ENCODE peak calls at places on chromosomes 16 and 17, in six cellular contexts. One of them, this sample, is unnamed.

GRCh38 chr16:64745275-64745674 is 376.6 kb downstream of the CDH11 start:
- DNase-seq in CD4-positive, CD25-positive, alpha-beta regulatory T cell: no peak
- DNase-seq in GM23248: no peak
- DNase-seq in heart left ventricle: no peak
- DNase-seq in GM23338: no peak
- DNase-seq in CD4-positive, alpha-beta memory T cell: no peak
- DNase-seq in this sample: no peak

GRCh38 chr16:17313085-17313611 is 157.6 kb downstream of the XYLT1 start:
- DNase-seq in CD4-positive, alpha-beta memory T cell: no peak
- DNase-seq in CD4-positive, CD25-positive, alpha-beta regulatory T cell: no peak
- DNase-seq in GM23338: no peak
- DNase-seq in heart left ventricle: no peak
- DNase-seq in GM23248: peak; percentile 50
- DNase-seq in this sample: no peak

GRCh38 chr16:50247123-50247905 is 19.0 kb upstream of the ADCY7 start:
- DNase-seq in CD4-positive, alpha-beta memory T cell: no peak
- DNase-seq in CD4-positive, CD25-positive, alpha-beta regulatory T cell: no peak
- DNase-seq in GM23338: no peak
- DNase-seq in GM23248: no peak
- DNase-seq in heart left ventricle: no peak
- DNase-seq in this sample: no peak

GRCh38 chr16:12449795-12450194 is 353.9 kb downstream of the CPPED1 start:
- DNase-seq in heart left ventricle: no peak
- DNase-seq in CD4-positive, alpha-beta memory T cell: no peak
- DNase-seq in CD4-positive, CD25-positive, alpha-beta regulatory T cell: no peak
- DNase-seq in GM23338: no peak
- DNase-seq in GM23248: peak; percentile 32
- DNase-seq in this sample: no peak

GRCh38 chr16:76656951-76657498 is 379.8 kb downstream of the CNTNAP4 start:
- DNase-seq in heart left ventricle: no peak
- DNase-seq in GM23338: no peak
- DNase-seq in CD4-positive, alpha-beta memory T cell: no peak
- DNase-seq in CD4-positive, CD25-positive, alpha-beta regulatory T cell: no peak
- DNase-seq in GM23248: no peak
- DNase-seq in this sample: no peak

GRCh38 chr17:6328279-6328678 is 106.6 kb downstream of the AIPL1 start:
- DNase-seq in heart left ventricle: no peak
- DNase-seq in CD4-positive, CD25-positive, alpha-beta regulatory T cell: no peak
- DNase-seq in GM23248: no peak
- DNase-seq in GM23338: peak; percentile 53
- DNase-seq in CD4-positive, alpha-beta memory T cell: no peak
- DNase-seq in this sample: no peak

GRCh38 chr16:21222495-21223337 is 10.8 kb upstream of the ANKS4B start:
- DNase-seq in CD4-positive, CD25-positive, alpha-beta regulatory T cell: no peak
- DNase-seq in CD4-positive, alpha-beta memory T cell: no peak
- DNase-seq in GM23338: peak; percentile 22
- DNase-seq in GM23248: no peak
- DNase-seq in heart left ventricle: no peak
- DNase-seq in this sample: no peak

GRCh38 chr17:78330570-78331224 is 29.2 kb downstream of the SOCS3 start:
- DNase-seq in heart left ventricle: peak; percentile 69
- DNase-seq in GM23248: no peak
- DNase-seq in CD4-positive, CD25-positive, alpha-beta regulatory T cell: no peak
- DNase-seq in CD4-positive, alpha-beta memory T cell: no peak
- DNase-seq in GM23338: no peak
- DNase-seq in this sample: no peak

GRCh38 chr16:4703906-4704305 is 10.5 kb downstream of the NUDT16L1 start:
- DNase-seq in heart left ventricle: no peak
- DNase-seq in GM23338: no peak
- DNase-seq in GM23248: no peak
- DNase-seq in CD4-positive, alpha-beta memory T cell: no peak
- DNase-seq in CD4-positive, CD25-positive, alpha-beta regulatory T cell: no peak
- DNase-seq in this sample: no peak

GRCh38 chr17:44088254-44088653 is 17.7 kb downstream of the G6PC3 start:
- DNase-seq in CD4-positive, alpha-beta memory T cell: no peak
- DNase-seq in heart left ventricle: no peak
- DNase-seq in GM23248: no peak
- DNase-seq in CD4-positive, CD25-positive, alpha-beta regulatory T cell: no peak
- DNase-seq in GM23338: no peak
- DNase-seq in this sample: no peak

GRCh38 chr16:49468611-49469322 is 95.2 kb downstream of the C16orf78 start:
- DNase-seq in heart left ventricle: no peak
- DNase-seq in GM23338: no peak
- DNase-seq in CD4-positive, alpha-beta memory T cell: no peak
- DNase-seq in GM23248: no peak
- DNase-seq in CD4-positive, CD25-positive, alpha-beta regulatory T cell: no peak
- DNase-seq in this sample: no peak

GRCh38 chr17:40480501-40481003 is 20.9 kb downstream of the TNS4 start:
- DNase-seq in GM23248: peak; percentile 89
- DNase-seq in CD4-positive, alpha-beta memory T cell: peak; percentile 96
- DNase-seq in GM23338: no peak
- DNase-seq in heart left ventricle: peak; percentile 51
- DNase-seq in CD4-positive, CD25-positive, alpha-beta regulatory T cell: peak; percentile 63
- DNase-seq in this sample: peak; percentile 69

GRCh38 chr16:24825696-24826095 is 20.1 kb upstream of the SLC5A11 start:
- DNase-seq in heart left ventricle: no peak
- DNase-seq in CD4-positive, CD25-positive, alpha-beta regulatory T cell: no peak
- DNase-seq in GM23248: no peak
- DNase-seq in GM23338: no peak
- DNase-seq in CD4-positive, alpha-beta memory T cell: no peak
- DNase-seq in this sample: no peak

GRCh38 chr17:57898487-57899311 is 48.9 kb upstream of the MRPS23 start:
- DNase-seq in heart left ventricle: peak; percentile 91
- DNase-seq in GM23248: peak; percentile 54
- DNase-seq in GM23338: peak; percentile 86
- DNase-seq in CD4-positive, CD25-positive, alpha-beta regulatory T cell: no peak
- DNase-seq in CD4-positive, alpha-beta memory T cell: no peak
- DNase-seq in this sample: no peak

GRCh38 chr16:22670551-22670970 is 143.4 kb upstream of the HS3ST2 start:
- DNase-seq in GM23248: no peak
- DNase-seq in CD4-positive, alpha-beta memory T cell: no peak
- DNase-seq in CD4-positive, CD25-positive, alpha-beta regulatory T cell: no peak
- DNase-seq in heart left ventricle: no peak
- DNase-seq in GM23338: peak; percentile 95
- DNase-seq in this sample: no peak

GRCh38 chr16:88508868-88509748 is 56.0 kb downstream of the ZFPM1 start:
- DNase-seq in heart left ventricle: no peak
- DNase-seq in GM23338: no peak
- DNase-seq in GM23248: no peak
- DNase-seq in CD4-positive, alpha-beta memory T cell: no peak
- DNase-seq in CD4-positive, CD25-positive, alpha-beta regulatory T cell: no peak
- DNase-seq in this sample: no peak

GRCh38 chr16:53129281-53130192 is 74.7 kb downstream of the CHD9 start:
- DNase-seq in CD4-positive, CD25-positive, alpha-beta regulatory T cell: no peak
- DNase-seq in CD4-positive, alpha-beta memory T cell: no peak
- DNase-seq in GM23248: peak; percentile 55
- DNase-seq in heart left ventricle: no peak
- DNase-seq in GM23338: peak; percentile 45
- DNase-seq in this sample: no peak

GRCh38 chr17:15364615-15365014 is 23.2 kb upstream of the TEKT3 start:
- DNase-seq in CD4-positive, alpha-beta memory T cell: no peak
- DNase-seq in GM23338: no peak
- DNase-seq in heart left ventricle: peak; percentile 47
- DNase-seq in CD4-positive, CD25-positive, alpha-beta regulatory T cell: no peak
- DNase-seq in GM23248: peak; percentile 55
- DNase-seq in this sample: no peak

GRCh38 chr16:75372236-75372856 is 61.0 kb downstream of the CFDP1 start:
- DNase-seq in CD4-positive, CD25-positive, alpha-beta regulatory T cell: no peak
- DNase-seq in heart left ventricle: no peak
- DNase-seq in GM23248: peak; percentile 84
- DNase-seq in CD4-positive, alpha-beta memory T cell: no peak
- DNase-seq in GM23338: no peak
- DNase-seq in this sample: no peak

GRCh38 chr17:82231562-82232321 is 2.9 kb downstream of the SLC16A3 start:
- DNase-seq in heart left ventricle: peak; percentile 88
- DNase-seq in CD4-positive, CD25-positive, alpha-beta regulatory T cell: no peak
- DNase-seq in GM23338: peak; percentile 84
- DNase-seq in GM23248: peak; percentile 77
- DNase-seq in CD4-positive, alpha-beta memory T cell: peak; percentile 57
- DNase-seq in this sample: no peak

GRCh38 chr17:7023576-7024401 is 939 bp downstream of the BCL6B start:
- DNase-seq in GM23338: peak; percentile 98
- DNase-seq in heart left ventricle: peak; percentile 95
- DNase-seq in CD4-positive, alpha-beta memory T cell: peak; percentile 97
- DNase-seq in CD4-positive, CD25-positive, alpha-beta regulatory T cell: peak; percentile 90
- DNase-seq in GM23248: peak; percentile 83
- DNase-seq in this sample: peak; percentile 96

GRCh38 chr16:5581428-5581827 is 483.8 kb upstream of the EEF2KMT start:
- DNase-seq in heart left ventricle: no peak
- DNase-seq in CD4-positive, CD25-positive, alpha-beta regulatory T cell: no peak
- DNase-seq in GM23338: no peak
- DNase-seq in GM23248: no peak
- DNase-seq in CD4-positive, alpha-beta memory T cell: no peak
- DNase-seq in this sample: no peak

GRCh38 chr17:57477483-57478357 is 221.4 kb downstream of the MSI2 start:
- DNase-seq in CD4-positive, alpha-beta memory T cell: no peak
- DNase-seq in GM23338: no peak
- DNase-seq in heart left ventricle: no peak
- DNase-seq in CD4-positive, CD25-positive, alpha-beta regulatory T cell: no peak
- DNase-seq in GM23248: no peak
- DNase-seq in this sample: no peak

GRCh38 chr16:17266606-17267313 is 204.0 kb downstream of the XYLT1 start:
- DNase-seq in CD4-positive, CD25-positive, alpha-beta regulatory T cell: no peak
- DNase-seq in heart left ventricle: no peak
- DNase-seq in CD4-positive, alpha-beta memory T cell: no peak
- DNase-seq in GM23248: no peak
- DNase-seq in GM23338: peak; percentile 38
- DNase-seq in this sample: no peak

GRCh38 chr17:52136173-52136572 is 22.3 kb downstream of the CA10 start:
- DNase-seq in CD4-positive, CD25-positive, alpha-beta regulatory T cell: no peak
- DNase-seq in GM23248: no peak
- DNase-seq in heart left ventricle: no peak
- DNase-seq in CD4-positive, alpha-beta memory T cell: no peak
- DNase-seq in GM23338: peak; percentile 30
- DNase-seq in this sample: no peak

GRCh38 chr16:11743308-11744074 is 834 bp upstream of the TXNDC11 start:
- DNase-seq in GM23248: peak; percentile 80
- DNase-seq in CD4-positive, CD25-positive, alpha-beta regulatory T cell: peak; percentile 21
- DNase-seq in heart left ventricle: peak; percentile 60
- DNase-seq in GM23338: no peak
- DNase-seq in CD4-positive, alpha-beta memory T cell: peak; percentile 52
- DNase-seq in this sample: peak; percentile 15

GRCh38 chr16:12601290-12601900 is 202.3 kb downstream of the CPPED1 start:
- DNase-seq in CD4-positive, alpha-beta memory T cell: no peak
- DNase-seq in heart left ventricle: no peak
- DNase-seq in GM23248: no peak
- DNase-seq in CD4-positive, CD25-positive, alpha-beta regulatory T cell: no peak
- DNase-seq in GM23338: no peak
- DNase-seq in this sample: no peak

GRCh38 chr17:63545302-63545928 is 4.9 kb upstream of the DCAF7 start:
- DNase-seq in CD4-positive, CD25-positive, alpha-beta regulatory T cell: no peak
- DNase-seq in GM23248: no peak
- DNase-seq in heart left ventricle: no peak
- DNase-seq in GM23338: no peak
- DNase-seq in CD4-positive, alpha-beta memory T cell: no peak
- DNase-seq in this sample: no peak

GRCh38 chr16:81431554-81432353 is 12.9 kb upstream of the CMIP start:
- DNase-seq in CD4-positive, CD25-positive, alpha-beta regulatory T cell: no peak
- DNase-seq in GM23338: no peak
- DNase-seq in CD4-positive, alpha-beta memory T cell: no peak
- DNase-seq in heart left ventricle: peak; percentile 39
- DNase-seq in GM23248: peak; percentile 94
- DNase-seq in this sample: no peak

DNA sequence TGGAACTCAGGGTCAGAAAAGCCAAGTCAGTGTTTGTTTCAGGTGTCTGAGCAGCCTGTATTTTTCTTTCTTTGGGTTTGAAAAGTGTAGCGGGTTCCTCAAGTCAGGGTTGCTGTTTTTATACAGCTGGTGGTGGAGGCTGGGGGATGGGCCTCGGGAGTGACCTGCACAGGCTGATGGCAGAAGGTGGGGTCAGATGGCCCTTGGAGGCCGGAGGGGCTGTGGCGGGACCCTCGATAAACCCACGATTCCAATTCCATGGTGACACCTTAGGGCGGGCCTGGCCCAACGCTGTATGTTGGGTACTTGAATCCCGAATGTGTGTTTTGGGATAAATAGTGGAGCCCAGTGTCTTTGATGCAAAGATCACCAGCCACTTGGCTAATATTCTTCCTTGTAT is 28.7 kb downstream of the COX4I1 start:
- DNase-seq in GM23338: no peak
- DNase-seq in CD4-positive, alpha-beta memory T cell: no peak
- DNase-seq in GM23248: no peak
- DNase-seq in CD4-positive, CD25-positive, alpha-beta regulatory T cell: no peak
- DNase-seq in heart left ventricle: no peak
- DNase-seq in this sample: no peak
- H3K4me3 ChIP-seq in GM23338: no peak overlapping the region
- H3K4me3 ChIP-seq in CD4-positive, alpha-beta memory T cell: no peak overlapping the region
- H3K4me3 ChIP-seq in GM23248: no peak overlapping the region
- H3K4me3 ChIP-seq in CD4-positive, CD25-positive, alpha-beta regulatory T cell: no peak overlapping the region
- H3K4me3 ChIP-seq in heart left ventricle: no peak overlapping the region
- H3K4me3 ChIP-seq in this sample: no peak overlapping the region

DNA sequence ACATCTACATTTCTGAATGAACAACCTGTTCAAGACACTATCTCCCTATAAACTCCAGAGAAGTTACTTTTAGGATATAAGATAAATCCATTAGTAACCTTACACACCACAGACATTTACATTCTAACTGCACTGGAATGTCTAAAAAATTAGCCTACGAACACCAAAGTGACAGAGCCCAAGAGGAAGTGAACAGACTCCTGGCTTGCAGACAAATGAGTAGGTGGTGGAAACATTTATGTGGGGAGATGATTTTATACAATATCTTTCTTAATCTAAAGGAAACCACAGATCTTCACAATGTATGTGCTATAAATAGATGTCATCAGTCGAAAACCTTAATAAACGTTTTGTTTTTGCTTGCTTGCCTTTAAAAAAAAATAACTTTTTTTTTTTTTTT is 18.8 kb downstream of the ZNF652 start:
- DNase-seq in CD4-positive, CD25-positive, alpha-beta regulatory T cell: no peak
- DNase-seq in GM23338: no peak
- DNase-seq in CD4-positive, alpha-beta memory T cell: peak; percentile 56
- DNase-seq in heart left ventricle: no peak
- DNase-seq in GM23248: peak; percentile 73
- DNase-seq in this sample: no peak
- H3K4me1 ChIP-seq in CD4-positive, CD25-positive, alpha-beta regulatory T cell: peaks cover 33% of the 10 kb centered on the region
- H3K4me1 ChIP-seq in GM23338: peaks cover 3% of the 10 kb centered on the region
- H3K4me1 ChIP-seq in CD4-positive, alpha-beta memory T cell: peaks cover 83% of the 10 kb centered on the region
- H3K4me1 ChIP-seq in heart left ventricle: peaks cover 9% of the 10 kb centered on the region
- H3K4me1 ChIP-seq in GM23248: peaks cover 35% of the 10 kb centered on the region
- H3K4me1 ChIP-seq in this sample: peaks cover 21% of the 10 kb centered on the region

GRCh38 chr16:3138823-3139426 is 4.1 kb downstream of the ZNF213 start:
- DNase-seq in GM23248: no peak
- DNase-seq in GM23338: no peak
- DNase-seq in heart left ventricle: no peak
- DNase-seq in CD4-positive, alpha-beta memory T cell: no peak
- DNase-seq in CD4-positive, CD25-positive, alpha-beta regulatory T cell: no peak
- DNase-seq in this sample: no peak
- H3K4me3 ChIP-seq in GM23248: no peak overlapping the region
- H3K4me3 ChIP-seq in GM23338: no peak overlapping the region
- H3K4me3 ChIP-seq in heart left ventricle: no peak overlapping the region
- H3K4me3 ChIP-seq in CD4-positive, alpha-beta memory T cell: no peak overlapping the region
- H3K4me3 ChIP-seq in CD4-positive, CD25-positive, alpha-beta regulatory T cell: no peak overlapping the region
- H3K4me3 ChIP-seq in this sample: no peak overlapping the region

DNA sequence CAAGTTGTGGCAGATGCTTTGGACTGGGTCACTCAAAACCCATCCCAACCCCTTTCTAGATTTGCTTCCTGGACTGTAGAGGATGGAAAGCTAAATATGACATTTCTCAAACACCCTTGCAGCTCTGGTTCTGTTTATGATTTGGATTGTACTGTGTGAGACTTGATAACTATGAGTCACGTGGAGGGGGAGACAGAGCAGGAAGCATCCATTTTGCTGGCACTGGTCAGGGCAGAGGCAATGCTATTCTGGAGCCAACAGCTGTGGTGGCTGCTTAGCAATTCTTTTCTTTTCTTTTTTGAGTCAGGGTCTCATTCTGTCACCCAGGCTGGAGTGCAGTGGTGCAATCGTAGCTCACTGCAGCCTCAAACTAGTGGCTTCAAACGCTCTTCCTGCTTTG is 13.6 kb upstream of the TERF2 start:
- DNase-seq in heart left ventricle: no peak
- DNase-seq in CD4-positive, CD25-positive, alpha-beta regulatory T cell: no peak
- DNase-seq in GM23248: peak; percentile 62
- DNase-seq in GM23338: no peak
- DNase-seq in CD4-positive, alpha-beta memory T cell: no peak
- DNase-seq in this sample: no peak
- H3K4me1 ChIP-seq in heart left ventricle: peaks cover 24% of the 10 kb centered on the region
- H3K4me1 ChIP-seq in CD4-positive, CD25-positive, alpha-beta regulatory T cell: peaks cover 7% of the 10 kb centered on the region
- H3K4me1 ChIP-seq in GM23248: peaks cover 43% of the 10 kb centered on the region
- H3K4me1 ChIP-seq in GM23338: peaks cover 15% of the 10 kb centered on the region
- H3K4me1 ChIP-seq in CD4-positive, alpha-beta memory T cell: peaks cover 4% of the 10 kb centered on the region
- H3K4me1 ChIP-seq in this sample: peaks cover 3% of the 10 kb centered on the region

This sample was measured in effector memory CD4-positive, alpha-beta T cell.